ENCODE peak calls at places on chromosomes 13 and 19, in nine cellular contexts. U is NCI-H1105; D is hepatic stellate cell; Q is A549; H is stimulated activated naive CD8-positive, alpha-beta T cell treated with anti-CD3 and anti-CD28 coated beads, Interleukin-15, Interleukin-2, amounts not matched to agents 100 U/mL and 50 U/mL, for 24 hours; S is activated CD4-positive, alpha-beta T cell treated with anti-CD3 and anti-CD28 coated beads, Interleukin-2, amount 10 ng/mL, durations not matched to agents 7 days and 5 days; V is HFF-Myc; R is colonic mucosa; Y is thoracic aorta. F is an unnamed sample.

GRCh38 chr13:98997738-98998641 is 20.1 kb upstream of the DOCK9 start:
- DNase-seq in U (no peak), D (no peak), Q (peak), H (peak), S (no peak), V (peak), R (no peak), Y (no peak), F (no peak)

GRCh38 chr13:73138276-73138950 is 79.6 kb downstream of the KLF5 start:
- DNase-seq in U (no peak), D (peak), Q (peak), H (no peak), S (no peak), V (no peak), R (no peak), Y (no peak), F (no peak)

GRCh38 chr19:14059093-14059480 is 2.8 kb downstream of the PALM3 start:
- DNase-seq in U (no peak), D (no peak), Q (no peak), H (peak), S (peak), V (no peak), R (no peak), Y (no peak), F (no peak)

GRCh38 chr19:47598407-47599349 is 10.3 kb upstream of the BICRA start:
- DNase-seq in U (no peak), D (peak), Q (peak), H (no peak), S (no peak), V (peak), R (peak), Y (peak), F (no peak)

GRCh38 chr19:12126707-12127106 is 13.4 kb downstream of the ZNF20 start:
- DNase-seq in U (no peak), D (no peak), Q (no peak), H (peak), S (peak), V (no peak), R (peak), Y (no peak), F (peak)

GRCh38 chr13:101415358-101416174 is 742 bp downstream of the NALCN start:
- DNase-seq in U (no peak), D (no peak), Q (peak), H (no peak), S (no peak), V (no peak), R (no peak), Y (no peak), F (no peak)

GRCh38 chr13:46374710-46375109 is 12.3 kb downstream of the RUBCNL start:
- DNase-seq in U (no peak), D (no peak), Q (no peak), H (no peak), S (no peak), V (no peak), R (no peak), Y (no peak), F (peak)

GRCh38 chr19:55198651-55199050 is 10.7 kb downstream of the PTPRH start:
- DNase-seq in U (no peak), D (no peak), Q (no peak), H (no peak), S (no peak), V (no peak), R (no peak), Y (no peak), F (no peak)

GRCh38 chr19:13090511-13091231 is 12.0 kb downstream of the LYL1 start:
- DNase-seq in U (no peak), D (no peak), Q (no peak), H (no peak), S (no peak), V (no peak), R (no peak), Y (no peak), F (no peak)

GRCh38 chr19:2726904-2727639 is 5.9 kb upstream of the DIRAS1 start:
- DNase-seq in U (no peak), D (no peak), Q (no peak), H (no peak), S (no peak), V (no peak), R (no peak), Y (no peak), F (no peak)

GRCh38 chr19:43476606-43477005 is 11.2 kb upstream of the LYPD3 start:
- DNase-seq in U (no peak), D (peak), Q (no peak), H (no peak), S (no peak), V (peak), R (no peak), Y (no peak), F (no peak)

GRCh38 chr13:91406619-91407018 is 8.2 kb downstream of the GPC5 start:
- DNase-seq in U (peak), D (no peak), Q (peak), H (peak), S (peak), V (peak), R (no peak), Y (no peak), F (peak)

GRCh38 chr13:30257433-30258099 is 49.8 kb downstream of the KATNAL1 start:
- DNase-seq in U (no peak), D (peak), Q (no peak), H (no peak), S (no peak), V (no peak), R (no peak), Y (no peak), F (no peak)

GRCh38 chr13:92743992-92744391 is 482.6 kb upstream of the GPC6 start:
- DNase-seq in U (no peak), D (no peak), Q (no peak), H (no peak), S (no peak), V (no peak), R (no peak), Y (no peak), F (no peak)

GRCh38 chr19:43598445-43599240 is 2.2 kb downstream of the ZNF576 start:
- DNase-seq in U (no peak), D (no peak), Q (no peak), H (no peak), S (no peak), V (no peak), R (no peak), Y (no peak), F (no peak)

GRCh38 chr19:8340341-8341096 is 2.5 kb downstream of the KANK3 start:
- DNase-seq in U (no peak), D (no peak), Q (no peak), H (no peak), S (no peak), V (no peak), R (no peak), Y (no peak), F (no peak)

GRCh38 chr13:29594710-29595379 is 643 bp downstream of the SLC7A1 start:
- DNase-seq in U (no peak), D (peak), Q (peak), H (peak), S (peak), V (no peak), R (peak), Y (peak), F (no peak)

GRCh38 chr13:29607465-29607864 is 12.0 kb upstream of the SLC7A1 start:
- DNase-seq in U (no peak), D (no peak), Q (no peak), H (no peak), S (no peak), V (no peak), R (no peak), Y (no peak), F (no peak)

GRCh38 chr13:29936051-29936813 is 85.8 kb upstream of the UBL3 start:
- DNase-seq in U (no peak), D (no peak), Q (no peak), H (no peak), S (peak), V (no peak), R (no peak), Y (no peak), F (no peak)

GRCh38 chr19:29483641-29483920 is 42.2 kb upstream of the VSTM2B start:
- DNase-seq in U (no peak), D (no peak), Q (no peak), H (no peak), S (no peak), V (no peak), R (no peak), Y (no peak), F (no peak)

GRCh38 chr19:14517840-14518505 is at the start of gene DNAJB1:
- DNase-seq in U (no peak), D (peak), Q (peak), H (peak), S (peak), V (no peak), R (peak), Y (no peak), F (no peak)

GRCh38 chr13:80873589-80873988 is 532.7 kb upstream of the SPRY2 start:
- DNase-seq in U (no peak), D (no peak), Q (no peak), H (peak), S (no peak), V (no peak), R (no peak), Y (no peak), F (peak)

GRCh38 chr19:15469513-15470297 is 5.4 kb upstream of the RASAL3 start:
- DNase-seq in U (no peak), D (no peak), Q (no peak), H (peak), S (no peak), V (no peak), R (no peak), Y (no peak), F (no peak)

GRCh38 chr13:113918580-113918979 is 54.7 kb upstream of the GAS6 start:
- DNase-seq in U (no peak), D (no peak), Q (no peak), H (no peak), S (no peak), V (no peak), R (no peak), Y (no peak), F (no peak)

GRCh38 chr19:31499826-31500539 is 150.7 kb upstream of the TSHZ3 start:
- DNase-seq in U (no peak), D (no peak), Q (no peak), H (no peak), S (no peak), V (no peak), R (no peak), Y (no peak), F (no peak)

GRCh38 chr13:30904043-30904442 is 2.0 kb upstream of the MEDAG start:
- DNase-seq in U (no peak), D (no peak), Q (no peak), H (no peak), S (no peak), V (no peak), R (no peak), Y (no peak), F (no peak)

GRCh38 chr19:610801-611505 is 21.3 kb downstream of the HCN2 start:
- DNase-seq in U (no peak), D (peak), Q (peak), H (peak), S (peak), V (no peak), R (no peak), Y (no peak), F (peak)

GRCh38 chr19:12346896-12347295 is 13.5 kb upstream of the ZNF563 start:
- DNase-seq in U (no peak), D (no peak), Q (peak), H (no peak), S (peak), V (no peak), R (no peak), Y (no peak), F (no peak)

GRCh38 chr13:43805681-43806128 is 18.9 kb upstream of the ENOX1 start:
- DNase-seq in U (no peak), D (no peak), Q (peak), H (no peak), S (no peak), V (no peak), R (no peak), Y (no peak), F (no peak)

GRCh38 chr13:99471231-99472202 is 29.8 kb upstream of the TM9SF2 start:
- DNase-seq in U (no peak), D (no peak), Q (no peak), H (no peak), S (no peak), V (no peak), R (no peak), Y (no peak), F (no peak)